ENCODE peak calls at places on chromosome 22, in ten cellular contexts. One of them, this sample, is unnamed.

GRCh38 chr22:44360306-44360685 is 47.5 kb upstream of the SHISAL1 start:
- DNase-seq in adipocyte: peak
- DNase-seq in heart right ventricle: no peak
- DNase-seq in SJSA1: no peak
- DNase-seq in heart left ventricle: no peak
- DNase-seq in testis: no peak
- DNase-seq in right atrium auricular region: no peak
- DNase-seq in ovary: no peak
- DNase-seq in A549: no peak
- DNase-seq in fibroblast of pulmonary artery: no peak
- DNase-seq in this sample: no peak

GRCh38 chr22:32206774-32207758 is 2.2 kb upstream of the RFPL2 start:
- DNase-seq in adipocyte: peak
- DNase-seq in heart right ventricle: no peak
- DNase-seq in SJSA1: no peak
- DNase-seq in heart left ventricle: no peak
- DNase-seq in testis: no peak
- DNase-seq in right atrium auricular region: no peak
- DNase-seq in ovary: no peak
- DNase-seq in A549: peak
- DNase-seq in fibroblast of pulmonary artery: peak
- DNase-seq in this sample: peak

GRCh38 chr22:27835446-27835845 is 33.9 kb upstream of the MN1 start:
- DNase-seq in adipocyte: peak
- DNase-seq in heart right ventricle: no peak
- DNase-seq in SJSA1: peak
- DNase-seq in heart left ventricle: no peak
- DNase-seq in testis: no peak
- DNase-seq in right atrium auricular region: no peak
- DNase-seq in ovary: peak
- DNase-seq in A549: no peak
- DNase-seq in fibroblast of pulmonary artery: no peak
- DNase-seq in this sample: peak

GRCh38 chr22:17699696-17700330 is 61.3 kb downstream of the BCL2L13 start:
- DNase-seq in adipocyte: no peak
- DNase-seq in heart right ventricle: no peak
- DNase-seq in SJSA1: no peak
- DNase-seq in heart left ventricle: no peak
- DNase-seq in testis: no peak
- DNase-seq in right atrium auricular region: no peak
- DNase-seq in ovary: no peak
- DNase-seq in A549: no peak
- DNase-seq in fibroblast of pulmonary artery: no peak
- DNase-seq in this sample: no peak

GRCh38 chr22:17167486-17167885 is 8.4 kb upstream of the HDHD5 start:
- DNase-seq in adipocyte: no peak
- DNase-seq in heart right ventricle: peak
- DNase-seq in SJSA1: no peak
- DNase-seq in heart left ventricle: peak
- DNase-seq in testis: peak
- DNase-seq in right atrium auricular region: no peak
- DNase-seq in ovary: peak
- DNase-seq in A549: no peak
- DNase-seq in fibroblast of pulmonary artery: no peak
- DNase-seq in this sample: no peak

GRCh38 chr22:41532908-41533825 is 11.1 kb downstream of the POLR3H start:
- DNase-seq in adipocyte: peak
- DNase-seq in heart right ventricle: peak
- DNase-seq in SJSA1: no peak
- DNase-seq in heart left ventricle: peak
- DNase-seq in testis: peak
- DNase-seq in right atrium auricular region: peak
- DNase-seq in ovary: peak
- DNase-seq in A549: peak
- DNase-seq in fibroblast of pulmonary artery: peak
- DNase-seq in this sample: peak

GRCh38 chr22:26482171-26482570 is 1.4 kb downstream of the HPS4 start:
- DNase-seq in adipocyte: no peak
- DNase-seq in heart right ventricle: no peak
- DNase-seq in SJSA1: no peak
- DNase-seq in heart left ventricle: no peak
- DNase-seq in testis: no peak
- DNase-seq in right atrium auricular region: no peak
- DNase-seq in ovary: no peak
- DNase-seq in A549: no peak
- DNase-seq in fibroblast of pulmonary artery: no peak
- DNase-seq in this sample: no peak

GRCh38 chr22:44068422-44069191 is 44.5 kb downstream of the PARVB start:
- DNase-seq in adipocyte: no peak
- DNase-seq in heart right ventricle: peak
- DNase-seq in SJSA1: no peak
- DNase-seq in heart left ventricle: peak
- DNase-seq in testis: no peak
- DNase-seq in right atrium auricular region: peak
- DNase-seq in ovary: no peak
- DNase-seq in A549: no peak
- DNase-seq in fibroblast of pulmonary artery: no peak
- DNase-seq in this sample: no peak

GRCh38 chr22:24951942-24952836 is at the start of gene KIAA1671:
- DNase-seq in adipocyte: peak
- DNase-seq in heart right ventricle: peak
- DNase-seq in SJSA1: peak
- DNase-seq in heart left ventricle: peak
- DNase-seq in testis: peak
- DNase-seq in right atrium auricular region: peak
- DNase-seq in ovary: peak
- DNase-seq in A549: peak
- DNase-seq in fibroblast of pulmonary artery: peak
- DNase-seq in this sample: peak

GRCh38 chr22:27193215-27193614 is 535.8 kb downstream of the MIAT start:
- DNase-seq in adipocyte: no peak
- DNase-seq in heart right ventricle: no peak
- DNase-seq in SJSA1: no peak
- DNase-seq in heart left ventricle: no peak
- DNase-seq in testis: no peak
- DNase-seq in right atrium auricular region: no peak
- DNase-seq in ovary: no peak
- DNase-seq in A549: no peak
- DNase-seq in fibroblast of pulmonary artery: no peak
- DNase-seq in this sample: no peak

GRCh38 chr22:23823331-23823791 is 15.4 kb downstream of the DERL3 start:
- DNase-seq in adipocyte: no peak
- DNase-seq in heart right ventricle: no peak
- DNase-seq in SJSA1: no peak
- DNase-seq in heart left ventricle: no peak
- DNase-seq in testis: peak
- DNase-seq in right atrium auricular region: no peak
- DNase-seq in ovary: no peak
- DNase-seq in A549: no peak
- DNase-seq in fibroblast of pulmonary artery: peak
- DNase-seq in this sample: no peak

GRCh38 chr22:27880778-27881394 is 38.2 kb downstream of the PITPNB start:
- DNase-seq in adipocyte: peak
- DNase-seq in heart right ventricle: no peak
- DNase-seq in SJSA1: peak
- DNase-seq in heart left ventricle: peak
- DNase-seq in testis: peak
- DNase-seq in right atrium auricular region: no peak
- DNase-seq in ovary: no peak
- DNase-seq in A549: peak
- DNase-seq in fibroblast of pulmonary artery: peak
- DNase-seq in this sample: peak

GRCh38 chr22:27116295-27116694 is 458.9 kb downstream of the MIAT start:
- DNase-seq in adipocyte: no peak
- DNase-seq in heart right ventricle: no peak
- DNase-seq in SJSA1: no peak
- DNase-seq in heart left ventricle: no peak
- DNase-seq in testis: no peak
- DNase-seq in right atrium auricular region: no peak
- DNase-seq in ovary: no peak
- DNase-seq in A549: peak
- DNase-seq in fibroblast of pulmonary artery: no peak
- DNase-seq in this sample: no peak

GRCh38 chr22:35409783-35410662 is 10.1 kb downstream of the MCM5 start:
- DNase-seq in adipocyte: no peak
- DNase-seq in heart right ventricle: no peak
- DNase-seq in SJSA1: no peak
- DNase-seq in heart left ventricle: peak
- DNase-seq in testis: no peak
- DNase-seq in right atrium auricular region: peak
- DNase-seq in ovary: no peak
- DNase-seq in A549: no peak
- DNase-seq in fibroblast of pulmonary artery: peak
- DNase-seq in this sample: no peak

GRCh38 chr22:40487663-40488249 is 117.4 kb downstream of the SGSM3 start:
- DNase-seq in adipocyte: peak
- DNase-seq in heart right ventricle: no peak
- DNase-seq in SJSA1: no peak
- DNase-seq in heart left ventricle: no peak
- DNase-seq in testis: no peak
- DNase-seq in right atrium auricular region: no peak
- DNase-seq in ovary: no peak
- DNase-seq in A549: peak
- DNase-seq in fibroblast of pulmonary artery: peak
- DNase-seq in this sample: peak

DNA sequence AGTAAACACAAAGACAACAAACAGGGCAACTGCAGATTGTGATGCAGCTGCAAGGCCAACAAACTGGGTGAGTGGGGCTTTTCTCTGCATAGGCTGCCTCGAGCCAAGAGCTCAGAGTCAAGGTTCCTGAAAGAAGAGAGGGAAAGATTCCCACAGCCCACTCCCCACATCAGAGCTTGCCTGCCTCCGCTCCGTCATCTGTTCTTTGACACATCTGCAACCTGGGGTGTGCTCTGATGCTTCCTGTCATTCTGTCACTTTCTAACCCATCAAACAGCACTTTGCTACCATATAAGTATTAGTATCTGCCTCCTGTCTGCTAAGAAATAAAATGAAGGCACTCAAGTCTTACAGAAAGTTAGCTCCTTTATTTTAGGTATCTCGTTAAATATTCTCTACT is 46.9 kb downstream of the C22orf31 start:
- DNase-seq in adipocyte: no peak
- DNase-seq in heart right ventricle: no peak
- DNase-seq in SJSA1: no peak
- DNase-seq in heart left ventricle: no peak
- DNase-seq in testis: no peak
- DNase-seq in right atrium auricular region: no peak
- DNase-seq in ovary: no peak
- DNase-seq in A549: no peak
- DNase-seq in fibroblast of pulmonary artery: no peak
- DNase-seq in this sample: no peak
- H3K4me3 ChIP-seq in adipocyte: no peak
- H3K4me3 ChIP-seq in heart right ventricle: no peak
- H3K4me3 ChIP-seq in SJSA1: no peak
- H3K4me3 ChIP-seq in heart left ventricle: no peak
- H3K4me3 ChIP-seq in testis: no peak
- H3K4me3 ChIP-seq in right atrium auricular region: no peak
- H3K4me3 ChIP-seq in ovary: no peak
- H3K4me3 ChIP-seq in A549: no peak
- H3K4me3 ChIP-seq in fibroblast of pulmonary artery: no peak
- H3K4me3 ChIP-seq in this sample: no peak

DNA sequence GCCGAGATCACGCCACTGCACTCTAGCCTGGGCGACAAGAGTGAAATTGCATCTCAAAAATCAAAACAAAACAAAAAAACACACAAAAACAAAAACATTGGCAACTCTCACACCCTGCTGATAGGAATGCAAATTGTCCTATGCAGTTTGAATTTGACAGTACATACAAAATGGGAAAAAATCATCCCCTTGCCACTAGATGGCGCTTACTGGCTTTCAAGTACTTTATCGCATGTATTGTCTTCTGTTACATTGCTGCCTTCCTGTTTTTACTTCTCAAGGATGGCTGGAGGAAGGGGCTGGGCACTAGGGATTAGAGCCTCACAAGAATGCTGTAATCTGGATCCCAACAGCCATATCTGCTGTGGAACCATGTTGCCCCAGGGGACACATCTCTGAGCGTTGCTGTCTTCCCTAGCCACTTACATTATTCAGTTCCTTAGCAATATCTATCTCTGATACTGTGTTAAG is 59.4 kb upstream of the A4GALT start:
- DNase-seq in adipocyte: peak
- DNase-seq in heart right ventricle: no peak
- DNase-seq in SJSA1: peak
- DNase-seq in heart left ventricle: peak
- DNase-seq in testis: peak
- DNase-seq in right atrium auricular region: no peak
- DNase-seq in ovary: no peak
- DNase-seq in A549: peak
- DNase-seq in fibroblast of pulmonary artery: peak
- DNase-seq in this sample: peak
- H3K4me3 ChIP-seq in adipocyte: no peak
- H3K4me3 ChIP-seq in heart right ventricle: no peak
- H3K4me3 ChIP-seq in SJSA1: no peak
- H3K4me3 ChIP-seq in heart left ventricle: no peak
- H3K4me3 ChIP-seq in testis: no peak
- H3K4me3 ChIP-seq in right atrium auricular region: no peak
- H3K4me3 ChIP-seq in ovary: no peak
- H3K4me3 ChIP-seq in A549: no peak
- H3K4me3 ChIP-seq in fibroblast of pulmonary artery: no peak
- H3K4me3 ChIP-seq in this sample: no peak

GRCh38 chr22:19723990-19724827 is 870 bp downstream of the GP1BB start:
- DNase-seq in adipocyte: no peak
- DNase-seq in heart right ventricle: peak
- DNase-seq in SJSA1: no peak
- DNase-seq in heart left ventricle: no peak
- DNase-seq in testis: no peak
- DNase-seq in right atrium auricular region: no peak
- DNase-seq in ovary: no peak
- DNase-seq in A549: peak
- DNase-seq in fibroblast of pulmonary artery: peak
- DNase-seq in this sample: no peak
- H3K4me3 ChIP-seq in adipocyte: no peak
- H3K4me3 ChIP-seq in heart right ventricle: peak
- H3K4me3 ChIP-seq in SJSA1: no peak
- H3K4me3 ChIP-seq in heart left ventricle: peak
- H3K4me3 ChIP-seq in testis: peak
- H3K4me3 ChIP-seq in right atrium auricular region: peak
- H3K4me3 ChIP-seq in ovary: no peak
- H3K4me3 ChIP-seq in A549: peak
- H3K4me3 ChIP-seq in fibroblast of pulmonary artery: no peak
- H3K4me3 ChIP-seq in this sample: no peak

GRCh38 chr22:38461414-38462081 is 6.3 kb upstream of the KDELR3 start:
- DNase-seq in adipocyte: peak
- DNase-seq in heart right ventricle: peak
- DNase-seq in SJSA1: peak
- DNase-seq in heart left ventricle: peak
- DNase-seq in testis: peak
- DNase-seq in right atrium auricular region: no peak
- DNase-seq in ovary: peak
- DNase-seq in A549: peak
- DNase-seq in fibroblast of pulmonary artery: peak
- DNase-seq in this sample: peak
- H3K4me3 ChIP-seq in adipocyte: peak
- H3K4me3 ChIP-seq in heart right ventricle: peak
- H3K4me3 ChIP-seq in SJSA1: no peak
- H3K4me3 ChIP-seq in heart left ventricle: peak
- H3K4me3 ChIP-seq in testis: peak
- H3K4me3 ChIP-seq in right atrium auricular region: no peak
- H3K4me3 ChIP-seq in ovary: no peak
- H3K4me3 ChIP-seq in A549: peak
- H3K4me3 ChIP-seq in fibroblast of pulmonary artery: no peak
- H3K4me3 ChIP-seq in this sample: peak